ENCODE peak calls at places on chromosomes 5 and 9, in four cellular contexts. S is sciatic nerve, F is MV-4-11, P is NCI-H524 treated with DMSO at 0.1 percent for 48 hours. K is an unnamed sample.

GRCh38 chr5:138148811-138149210 is 9.6 kb upstream of the NME5 start:
- DNase-seq in S (no peak), F (no peak), P (no peak), K (no peak)

GRCh38 chr5:116063950-116064349 is 20.9 kb upstream of the COMMD10 start:
- DNase-seq in F (no peak), P (no peak), S (no peak), K (no peak)

GRCh38 chr5:18379189-18379588 is 744.9 kb downstream of the TAF11L14 start:
- DNase-seq in F (no peak), P (no peak), S (no peak), K (no peak)

GRCh38 chr9:135009711-135010362 is 77.6 kb upstream of the OLFM1 start:
- DNase-seq in F (no peak), S (no peak), P (no peak), K (no peak)

GRCh38 chr9:133959966-133960567 is 32.1 kb downstream of the VAV2 start:
- DNase-seq in P (no peak), S (no peak), F (no peak), K (no peak)

GRCh38 chr5:89128097-89128496 is 245.1 kb upstream of the MEF2C start:
- DNase-seq in P (no peak), S (no peak), F (no peak), K (no peak)

GRCh38 chr5:172695431-172696054 is 54.5 kb downstream of the NEURL1B start:
- DNase-seq in S (no peak), P (no peak), F (no peak), K (no peak)

GRCh38 chr5:60686164-60686563 is 13.8 kb downstream of the DEPDC1B start:
- DNase-seq in P (no peak), S (no peak), F (no peak), K (no peak)

GRCh38 chr5:5587474-5587873 is 165.0 kb downstream of the ICE1 start:
- DNase-seq in F (no peak), S (no peak), P (no peak), K (no peak)

GRCh38 chr9:34957492-34958410 is at the start of gene PHF24:
- DNase-seq in S (no peak), P (no peak), F (no peak), K (no peak)

GRCh38 chr5:149317281-149318048 is 27.8 kb upstream of the GRPEL2 start:
- DNase-seq in F (peak), P (peak), S (no peak), K (peak)

GRCh38 chr9:126475933-126476555 is 137.7 kb upstream of the LMX1B start:
- DNase-seq in S (no peak), P (no peak), F (no peak), K (no peak)

GRCh38 chr9:34049630-34050384 is 1.1 kb upstream of the UBAP2 start:
- DNase-seq in S (no peak), P (peak), F (no peak), K (no peak)

GRCh38 chr9:82488702-82489578 is 500.4 kb downstream of the SPATA31D1 start:
- DNase-seq in P (no peak), S (no peak), F (no peak), K (no peak)

GRCh38 chr9:120868339-120868675 is 8.7 kb downstream of the PHF19 start:
- DNase-seq in F (peak), P (no peak), S (no peak), K (no peak)

GRCh38 chr9:124054671-124055212 is 43.2 kb downstream of the LHX2 start:
- DNase-seq in S (no peak), P (no peak), F (peak), K (no peak)

GRCh38 chr5:140351609-140352334 is 5.4 kb upstream of the HBEGF start:
- DNase-seq in F (peak), S (no peak), P (no peak), K (no peak)

GRCh38 chr9:120855827-120856636 is 13.3 kb upstream of the PSMD5 start:
- DNase-seq in F (no peak), P (no peak), S (no peak), K (peak)

GRCh38 chr5:1144638-1145396 is 33.0 kb upstream of the SLC12A7 start:
- DNase-seq in S (no peak), P (no peak), F (no peak), K (no peak)

GRCh38 chr9:87812375-87813118 is 70.1 kb upstream of the SPATA31E1 start:
- DNase-seq in S (no peak), P (no peak), F (no peak), K (no peak)

GRCh38 chr5:100634937-100635336 is 99.8 kb downstream of the FAM174A start:
- DNase-seq in S (no peak), F (no peak), P (no peak), K (no peak)

GRCh38 chr5:72499090-72499489 is 8.1 kb downstream of the ZNF366 start:
- DNase-seq in S (no peak), F (no peak), P (no peak), K (no peak)

GRCh38 chr9:37284631-37285030 is 137.9 kb upstream of the GRHPR start:
- DNase-seq in F (no peak), P (no peak), S (no peak), K (no peak)

GRCh38 chr9:18358325-18358724 is 115.6 kb upstream of the ADAMTSL1 start:
- DNase-seq in P (no peak), F (no peak), S (no peak), K (no peak)

GRCh38 chr5:170792878-170793277 is 9.4 kb downstream of the GABRP start:
- DNase-seq in F (no peak), P (no peak), S (no peak), K (no peak)

GRCh38 chr5:173984218-173984617 is 4.8 kb upstream of the C5orf47 start:
- DNase-seq in F (no peak), P (peak), S (no peak), K (no peak)

GRCh38 chr9:93776873-93777272 is 178.3 kb downstream of the BARX1 start:
- DNase-seq in S (no peak), P (no peak), F (no peak), K (no peak)

GRCh38 chr5:97192580-97193421 is 9.8 kb upstream of the RIOK2 start:
- DNase-seq in F (no peak), P (no peak), S (no peak), K (no peak)

GRCh38 chr9:127204771-127205470 is 59.7 kb upstream of the GARNL3 start:
- DNase-seq in F (peak), P (peak), S (no peak), K (peak)

GRCh38 chr5:61052870-61053269 is 107.9 kb downstream of the NDUFAF2 start:
- DNase-seq in F (no peak), S (no peak), P (no peak), K (no peak)

GRCh38 chr9:121447341-121447834 is 52.3 kb downstream of the GGTA1 start:
- DNase-seq in F (peak), S (no peak), P (no peak), K (no peak)

GRCh38 chr5:66440202-66440680 is 156.0 kb upstream of the MAST4 start:
- DNase-seq in P (no peak), S (no peak), F (peak), K (no peak)

GRCh38 chr9:109499061-109499630 is 1.0 kb upstream of the PTPN3 start:
- DNase-seq in P (no peak), S (no peak), F (no peak), K (no peak)

GRCh38 chr5:132026516-132027008 is 15.1 kb upstream of the ACSL6 start:
- DNase-seq in F (no peak), S (no peak), P (no peak), K (no peak)

GRCh38 chr5:80688648-80689420 is 34.1 kb upstream of the DHFR start:
- DNase-seq in P (no peak), S (no peak), F (no peak), K (no peak)

GRCh38 chr9:137491735-137492432 is 32.8 kb upstream of the NSMF start:
- DNase-seq in F (no peak), P (no peak), S (no peak), K (no peak)

GRCh38 chr5:167971706-167972105 is 319.7 kb upstream of the WWC1 start:
- DNase-seq in P (no peak), S (no peak), F (no peak), K (no peak)

GRCh38 chr9:95810133-95810532 is 65.4 kb upstream of the ERCC6L2 start:
- DNase-seq in F (no peak), S (no peak), P (no peak), K (no peak)

GRCh38 chr5:36839479-36839878 is 37.1 kb upstream of the NIPBL start:
- DNase-seq in S (no peak), P (no peak), F (peak), K (no peak)

K was measured in DMS 273 treated with DMSO at 0.1 percent for 48 hours.